ENCODE peak calls at places on chromosomes 5 and 9, in four cellular contexts. Y is HepG2, P is K562, D is Panc1. N is an unnamed sample.

GRCh38 chr5:69276422-69277174 is 41.9 kb downstream of the CDK7 start:
- DNase-seq in Y (peak; percentile 87), P (no peak), D (no peak), N (no peak)

GRCh38 chr9:109861499-109861898 is 81.5 kb downstream of the PALM2AKAP2 start:
- DNase-seq in Y (no peak), P (no peak), D (no peak), N (no peak)

GRCh38 chr9:36985769-36986547 is 48.1 kb downstream of the PAX5 start:
- DNase-seq in Y (no peak), P (no peak), D (no peak), N (no peak)

GRCh38 chr5:73150872-73151271 is 22.1 kb upstream of the TMEM174 start:
- DNase-seq in Y (no peak), P (no peak), D (no peak), N (no peak)

GRCh38 chr9:129436751-129437625 is 183.9 kb downstream of the C9orf50 start:
- DNase-seq in Y (no peak), P (peak; percentile 65), D (no peak), N (no peak)

GRCh38 chr5:143920772-143921171 is 108.8 kb downstream of the HMHB1 start:
- DNase-seq in Y (no peak), P (no peak), D (no peak), N (no peak)

GRCh38 chr5:160118349-160119141 is 705 bp downstream of the PWWP2A start:
- DNase-seq in Y (no peak), P (peak; percentile 70), D (no peak), N (no peak)

GRCh38 chr5:51518607-51519006 is 135.4 kb downstream of the ISL1 start:
- DNase-seq in Y (no peak), P (no peak), D (no peak), N (no peak)

GRCh38 chr9:132056717-132057429 is 22.8 kb downstream of the MED27 start:
- DNase-seq in Y (no peak), P (no peak), D (no peak), N (no peak)

GRCh38 chr5:61597684-61598083 is 265.6 kb downstream of the ZSWIM6 start:
- DNase-seq in Y (no peak), P (no peak), D (no peak), N (no peak)

GRCh38 chr5:138464018-138464387 is 1.3 kb upstream of the EGR1 start:
- DNase-seq in Y (peak; percentile 86), P (peak; percentile 93), D (peak; percentile 69), N (peak; percentile 81)

GRCh38 chr5:176784218-176785165 is 25.9 kb upstream of the UNC5A start:
- DNase-seq in Y (peak; percentile 15), P (no peak), D (peak; percentile 35), N (peak; percentile 81)

GRCh38 chr5:44332360-44332971 is 56.8 kb downstream of the FGF10 start:
- DNase-seq in Y (peak; percentile 17), P (peak; percentile 28), D (peak; percentile 25), N (peak; percentile 39)

GRCh38 chr9:84751921-84752320 is 82.4 kb downstream of the NTRK2 start:
- DNase-seq in Y (no peak), P (no peak), D (no peak), N (no peak)

GRCh38 chr5:81842795-81843377 is 92.0 kb upstream of the SSBP2 start:
- DNase-seq in Y (no peak), P (no peak), D (no peak), N (no peak)

GRCh38 chr5:26757941-26758340 is 280.4 kb downstream of the CDH9 start:
- DNase-seq in Y (no peak), P (no peak), D (no peak), N (no peak)

GRCh38 chr5:44935262-44935661 is 126.5 kb downstream of the MRPS30 start:
- DNase-seq in Y (no peak), P (no peak), D (no peak), N (peak; percentile 48)

GRCh38 chr9:74285075-74285474 is 212.1 kb upstream of the RORB start:
- DNase-seq in Y (no peak), P (no peak), D (no peak), N (no peak)

GRCh38 chr5:73987915-73988314 is 361.9 kb downstream of the ARHGEF28 start:
- DNase-seq in Y (no peak), P (no peak), D (no peak), N (no peak)

GRCh38 chr5:95808686-95809413 is 13.7 kb downstream of the GLRX start:
- DNase-seq in Y (no peak), P (no peak), D (no peak), N (no peak)

GRCh38 chr5:157665467-157666085 is 5.8 kb upstream of the C5orf52 start:
- DNase-seq in Y (peak; percentile 12), P (no peak), D (no peak), N (peak; percentile 18)

GRCh38 chr9:12797037-12797436 is 22.2 kb downstream of the LURAP1L start:
- DNase-seq in Y (no peak), P (no peak), D (no peak), N (no peak)

GRCh38 chr9:127279717-127280285 is 15.2 kb downstream of the GARNL3 start:
- DNase-seq in Y (peak; percentile 25), P (no peak), D (no peak), N (no peak)

GRCh38 chr9:6384732-6385131 is 28.3 kb upstream of the UHRF2 start:
- DNase-seq in Y (no peak), P (no peak), D (no peak), N (no peak)

GRCh38 chr9:110626109-110626829 is 42.3 kb upstream of the MUSK start:
- DNase-seq in Y (no peak), P (no peak), D (no peak), N (no peak)

GRCh38 chr5:8843766-8844165 is 702.1 kb downstream of the SEMA5A start:
- DNase-seq in Y (no peak), P (no peak), D (no peak), N (no peak)

GRCh38 chr5:28855631-28856030 is 1817.2 kb upstream of the CDH9 start:
- DNase-seq in Y (no peak), P (no peak), D (no peak), N (no peak)

GRCh38 chr9:4297151-4297794 is 2.6 kb downstream of the GLIS3 start:
- DNase-seq in Y (peak; percentile 57), P (peak; percentile 15), D (no peak), N (peak; percentile 79)

GRCh38 chr5:138469540-138470321 is 4.5 kb downstream of the EGR1 start:
- DNase-seq in Y (no peak), P (no peak), D (no peak), N (peak; percentile 88)

GRCh38 chr9:88387733-88388202 is 476 bp upstream of the SPIN1 start:
- DNase-seq in Y (peak; percentile 20), P (no peak), D (no peak), N (peak; percentile 55)

GRCh38 chr5:144236479-144236878 is 65.8 kb downstream of the KCTD16 start:
- DNase-seq in Y (no peak), P (no peak), D (no peak), N (no peak)

GRCh38 chr5:92565673-92566072 is 1015.3 kb downstream of the NR2F1-AS1 start:
- DNase-seq in Y (no peak), P (no peak), D (no peak), N (no peak)

GRCh38 chr5:126808619-126809018 is 31.7 kb downstream of the LMNB1 start:
- DNase-seq in Y (peak; percentile 15), P (peak; percentile 31), D (no peak), N (no peak)

GRCh38 chr9:124222918-124223720 is 34.6 kb upstream of the NEK6 start:
- DNase-seq in Y (peak; percentile 96), P (no peak), D (no peak), N (no peak)
- TF ChIP-seq TCF7L2 in Y (no peak), P (no peak), D (no peak), N (no peak)

GRCh38 chr9:80127920-80128319 is 556.2 kb downstream of the TLE4 start:
- DNase-seq in Y (no peak), P (no peak), D (no peak), N (no peak)

GRCh38 chr9:80125731-80126264 is 554.0 kb downstream of the TLE4 start:
- DNase-seq in Y (no peak), P (no peak), D (no peak), N (no peak)

GRCh38 chr9:80134487-80134886 is 562.7 kb downstream of the TLE4 start:
- DNase-seq in Y (no peak), P (no peak), D (no peak), N (no peak)

DNA sequence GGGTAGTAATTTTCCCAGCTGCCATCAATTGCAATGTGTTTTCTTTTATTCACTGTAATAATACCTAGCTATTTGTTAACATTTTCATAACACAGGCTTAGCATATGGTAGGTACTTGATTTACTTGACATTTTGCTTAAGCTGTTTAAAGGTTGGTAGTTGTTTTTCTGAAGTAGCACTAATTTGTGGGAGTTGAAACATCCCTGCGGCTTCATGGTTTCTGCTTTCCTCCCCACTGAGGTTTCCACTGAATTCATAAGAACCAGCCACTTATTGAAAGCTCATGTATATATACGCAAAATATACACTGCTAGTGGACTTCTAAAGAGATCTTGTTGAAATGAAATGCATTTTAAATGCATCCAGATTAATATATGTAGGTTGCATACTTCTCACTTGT is 559.9 kb downstream of the TLE4 start:
- DNase-seq in Y (no peak), P (no peak), D (no peak), N (no peak)
- TF ChIP-seq TCF7L2 in Y (no peak), P (no peak), D (no peak), N (no peak)

GRCh38 chr9:117414220-117414905 is 494 bp downstream of the ASTN2 start:
- DNase-seq in Y (no peak), P (no peak), D (no peak), N (no peak)
- TF ChIP-seq TCF7L2 in Y (no peak), P (no peak), D (no peak), N (no peak)

GRCh38 chr9:99431103-99431502 is 209.0 kb downstream of the SEC61B start:
- DNase-seq in Y (no peak), P (no peak), D (no peak), N (no peak)
- TF ChIP-seq TCF7L2 in Y (no peak), P (no peak), D (no peak), N (no peak)

GRCh38 chr5:135241536-135241935 is 157.5 kb downstream of the MACROH2A1 start:
- DNase-seq in Y (no peak), P (no peak), D (no peak), N (no peak)

GRCh38 chr5:135240781-135241360 is 158.2 kb downstream of the MACROH2A1 start:
- DNase-seq in Y (no peak), P (no peak), D (no peak), N (no peak)

GRCh38 chr5:135243194-135244191 is 155.5 kb downstream of the MACROH2A1 start:
- DNase-seq in Y (peak; percentile 39), P (no peak), D (no peak), N (no peak)

GRCh38 chr5:135242021-135242480 is 157.0 kb downstream of the MACROH2A1 start:
- DNase-seq in Y (no peak), P (no peak), D (no peak), N (no peak)

DNA sequence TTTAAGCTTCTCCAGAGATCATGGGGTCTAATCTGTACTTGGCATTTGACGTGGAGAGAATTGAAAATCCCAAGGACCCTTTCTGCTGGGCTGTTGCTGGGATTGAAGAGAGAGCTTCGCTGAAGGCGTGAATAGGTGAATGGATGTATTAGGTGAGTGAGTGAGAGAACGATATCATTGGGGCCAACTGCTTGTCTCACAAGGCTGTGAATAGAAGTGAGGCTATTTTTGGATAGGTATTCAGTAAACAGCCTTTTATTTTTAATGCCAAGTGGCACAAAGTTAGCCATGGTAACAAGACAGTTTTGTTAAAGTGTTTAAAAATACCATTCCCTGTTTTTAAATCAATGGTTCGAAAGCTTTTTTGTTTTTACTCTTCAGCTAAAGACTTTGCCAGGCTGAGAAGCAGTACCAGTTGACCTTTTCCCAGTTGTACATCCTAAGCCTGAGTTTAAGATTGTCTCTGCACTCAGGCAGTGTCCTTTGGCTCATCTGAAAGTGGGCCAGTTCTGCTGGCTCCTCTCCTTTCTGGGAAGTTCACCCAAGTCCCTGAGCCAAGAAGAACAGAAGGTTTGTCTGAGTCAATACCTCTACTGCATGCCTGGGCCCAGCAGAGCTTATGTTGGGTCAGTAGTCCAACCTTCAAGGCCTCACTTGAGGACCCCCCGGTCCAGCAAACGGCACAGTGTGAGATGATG is 156.4 kb downstream of the MACROH2A1 start:
- DNase-seq in Y (no peak), P (no peak), D (no peak), N (no peak)
- TF ChIP-seq TCF7L2 in Y (no peak), P (no peak), D (no peak), N (no peak)

N was measured in HCT116.